ENCODE peak calls at places on chromosomes 1 and 21, in six cellular contexts. One of them, this sample, is unnamed.

GRCh38 chr1:24888971-24889670 is 41.0 kb downstream of the RUNX3 start:
- DNase-seq in endothelial cell of umbilical vein: no peak
- DNase-seq in CD8-positive, alpha-beta T cell: no peak
- DNase-seq in tibial artery: peak; percentile 12
- DNase-seq in psoas muscle: no peak
- DNase-seq in transverse colon: no peak
- DNase-seq in this sample: no peak

GRCh38 chr1:202704601-202705000 is 5.7 kb downstream of the SYT2 start:
- DNase-seq in tibial artery: no peak
- DNase-seq in endothelial cell of umbilical vein: no peak
- DNase-seq in CD8-positive, alpha-beta T cell: no peak
- DNase-seq in psoas muscle: no peak
- DNase-seq in transverse colon: no peak
- DNase-seq in this sample: no peak

GRCh38 chr21:15064576-15065380 is at the start of gene NRIP1:
- DNase-seq in CD8-positive, alpha-beta T cell: peak; percentile 74
- DNase-seq in psoas muscle: peak; percentile 92
- DNase-seq in transverse colon: peak; percentile 93
- DNase-seq in tibial artery: peak; percentile 94
- DNase-seq in endothelial cell of umbilical vein: peak; percentile 92
- DNase-seq in this sample: peak; percentile 86

GRCh38 chr1:162349635-162350330 is 26.9 kb downstream of the SPATA46 start:
- DNase-seq in CD8-positive, alpha-beta T cell: no peak
- DNase-seq in tibial artery: no peak
- DNase-seq in transverse colon: no peak
- DNase-seq in endothelial cell of umbilical vein: peak; percentile 95
- DNase-seq in psoas muscle: no peak
- DNase-seq in this sample: no peak

GRCh38 chr1:160101037-160101716 is 2.8 kb upstream of the IGSF8 start:
- DNase-seq in endothelial cell of umbilical vein: peak; percentile 54
- DNase-seq in transverse colon: peak; percentile 78
- DNase-seq in tibial artery: peak; percentile 92
- DNase-seq in psoas muscle: peak; percentile 80
- DNase-seq in CD8-positive, alpha-beta T cell: peak; percentile 49
- DNase-seq in this sample: peak; percentile 85

GRCh38 chr21:17146426-17146825 is 366.4 kb upstream of the CXADR start:
- DNase-seq in tibial artery: no peak
- DNase-seq in psoas muscle: no peak
- DNase-seq in endothelial cell of umbilical vein: no peak
- DNase-seq in transverse colon: no peak
- DNase-seq in CD8-positive, alpha-beta T cell: no peak
- DNase-seq in this sample: no peak

GRCh38 chr1:183234660-183235476 is 48.8 kb downstream of the LAMC2 start:
- DNase-seq in transverse colon: peak; percentile 33
- DNase-seq in endothelial cell of umbilical vein: peak; percentile 98
- DNase-seq in CD8-positive, alpha-beta T cell: no peak
- DNase-seq in tibial artery: peak; percentile 90
- DNase-seq in psoas muscle: peak; percentile 62
- DNase-seq in this sample: no peak

GRCh38 chr21:42025392-42026071 is 15.4 kb upstream of the ZBTB21 start:
- DNase-seq in transverse colon: no peak
- DNase-seq in tibial artery: peak; percentile 33
- DNase-seq in endothelial cell of umbilical vein: no peak
- DNase-seq in CD8-positive, alpha-beta T cell: no peak
- DNase-seq in psoas muscle: no peak
- DNase-seq in this sample: no peak

GRCh38 chr21:31182231-31183129 is 144.2 kb upstream of the KRTAP19-8 start:
- DNase-seq in CD8-positive, alpha-beta T cell: peak; percentile 42
- DNase-seq in transverse colon: no peak
- DNase-seq in endothelial cell of umbilical vein: no peak
- DNase-seq in tibial artery: no peak
- DNase-seq in psoas muscle: no peak
- DNase-seq in this sample: peak; percentile 70

GRCh38 chr1:1966086-1966740 is 37.4 kb downstream of the CFAP74 start:
- DNase-seq in transverse colon: no peak
- DNase-seq in psoas muscle: no peak
- DNase-seq in CD8-positive, alpha-beta T cell: no peak
- DNase-seq in tibial artery: no peak
- DNase-seq in endothelial cell of umbilical vein: no peak
- DNase-seq in this sample: no peak

GRCh38 chr1:174874337-174875053 is 125.3 kb upstream of the CACYBP start:
- DNase-seq in transverse colon: peak; percentile 41
- DNase-seq in tibial artery: no peak
- DNase-seq in CD8-positive, alpha-beta T cell: no peak
- DNase-seq in endothelial cell of umbilical vein: no peak
- DNase-seq in psoas muscle: no peak
- DNase-seq in this sample: no peak

GRCh38 chr1:228010921-228011320 is 4.1 kb downstream of the WNT3A start:
- DNase-seq in tibial artery: no peak
- DNase-seq in psoas muscle: no peak
- DNase-seq in endothelial cell of umbilical vein: no peak
- DNase-seq in transverse colon: no peak
- DNase-seq in CD8-positive, alpha-beta T cell: no peak
- DNase-seq in this sample: no peak

GRCh38 chr1:151222130-151222529 is 23.8 kb downstream of the PIP5K1A start:
- DNase-seq in transverse colon: no peak
- DNase-seq in endothelial cell of umbilical vein: no peak
- DNase-seq in tibial artery: peak; percentile 19
- DNase-seq in CD8-positive, alpha-beta T cell: no peak
- DNase-seq in psoas muscle: no peak
- DNase-seq in this sample: no peak

GRCh38 chr21:33401617-33401967 is 1.6 kb upstream of the IFNGR2 start:
- DNase-seq in tibial artery: no peak
- DNase-seq in psoas muscle: no peak
- DNase-seq in transverse colon: no peak
- DNase-seq in CD8-positive, alpha-beta T cell: no peak
- DNase-seq in endothelial cell of umbilical vein: no peak
- DNase-seq in this sample: no peak

GRCh38 chr1:228695015-228695955 is 40.0 kb upstream of the RHOU start:
- DNase-seq in psoas muscle: no peak
- DNase-seq in transverse colon: no peak
- DNase-seq in endothelial cell of umbilical vein: no peak
- DNase-seq in CD8-positive, alpha-beta T cell: no peak
- DNase-seq in tibial artery: no peak
- DNase-seq in this sample: no peak

GRCh38 chr1:115705085-115706008 is 63.2 kb downstream of the CASQ2 start:
- DNase-seq in CD8-positive, alpha-beta T cell: no peak
- DNase-seq in transverse colon: no peak
- DNase-seq in psoas muscle: no peak
- DNase-seq in tibial artery: no peak
- DNase-seq in endothelial cell of umbilical vein: no peak
- DNase-seq in this sample: no peak

GRCh38 chr1:87928623-87929022 is 599.9 kb downstream of the LMO4 start:
- DNase-seq in CD8-positive, alpha-beta T cell: no peak
- DNase-seq in transverse colon: no peak
- DNase-seq in endothelial cell of umbilical vein: no peak
- DNase-seq in psoas muscle: no peak
- DNase-seq in tibial artery: no peak
- DNase-seq in this sample: no peak

GRCh38 chr1:67909776-67910175 is 76.5 kb upstream of the GNG12 start:
- DNase-seq in psoas muscle: no peak
- DNase-seq in transverse colon: no peak
- DNase-seq in tibial artery: no peak
- DNase-seq in endothelial cell of umbilical vein: no peak
- DNase-seq in CD8-positive, alpha-beta T cell: no peak
- DNase-seq in this sample: no peak

GRCh38 chr1:174680101-174680500 is 232.3 kb downstream of the GPR52 start:
- DNase-seq in transverse colon: no peak
- DNase-seq in endothelial cell of umbilical vein: no peak
- DNase-seq in tibial artery: no peak
- DNase-seq in psoas muscle: no peak
- DNase-seq in CD8-positive, alpha-beta T cell: no peak
- DNase-seq in this sample: no peak

DNA sequence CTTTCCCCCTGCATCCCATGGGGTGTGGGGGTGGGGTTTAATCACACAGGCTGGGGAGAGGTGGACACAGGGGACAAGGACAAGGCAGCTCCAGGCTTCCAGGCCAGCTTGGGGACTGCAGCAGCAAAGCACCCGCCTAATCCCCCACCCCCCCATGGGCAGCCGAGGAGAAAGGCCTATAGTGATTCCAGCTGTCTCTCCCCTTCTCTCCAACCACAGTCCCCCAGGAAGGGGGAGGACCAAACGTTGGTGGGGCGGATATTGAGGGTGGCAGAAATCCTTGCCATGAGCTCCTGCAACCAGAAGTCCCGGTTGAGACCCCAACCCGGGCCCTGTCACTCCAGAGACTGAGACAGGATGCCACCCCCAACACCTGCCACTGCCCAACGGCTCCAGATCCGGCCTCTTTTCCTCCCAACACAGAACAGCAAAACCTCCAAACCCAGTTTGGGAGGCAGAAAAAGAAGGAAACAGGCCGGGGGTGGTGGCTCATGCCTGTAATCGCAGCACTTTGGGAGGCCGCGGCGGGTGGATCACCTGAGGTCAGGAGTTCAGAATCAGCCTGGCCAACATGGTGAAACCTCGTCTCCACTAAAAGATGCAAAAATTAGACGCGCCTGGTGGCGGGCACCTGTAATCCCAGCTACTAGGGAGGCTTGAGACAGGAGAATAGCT is 1.7 kb downstream of the EPHA2 start:
- DNase-seq in psoas muscle: no peak
- DNase-seq in endothelial cell of umbilical vein: no peak
- DNase-seq in transverse colon: no peak
- DNase-seq in tibial artery: no peak
- DNase-seq in CD8-positive, alpha-beta T cell: no peak
- DNase-seq in this sample: no peak
- H3K4me3 ChIP-seq in psoas muscle: peak overlapping the region; percentile 77
- H3K4me3 ChIP-seq in endothelial cell of umbilical vein: peak overlapping the region; percentile 87
- H3K4me3 ChIP-seq in transverse colon: peak overlapping the region; percentile 87
- H3K4me3 ChIP-seq in tibial artery: peak overlapping the region; percentile 71
- H3K4me3 ChIP-seq in CD8-positive, alpha-beta T cell: no peak overlapping the region
- H3K4me3 ChIP-seq in this sample: peak overlapping the region; percentile 51

DNA sequence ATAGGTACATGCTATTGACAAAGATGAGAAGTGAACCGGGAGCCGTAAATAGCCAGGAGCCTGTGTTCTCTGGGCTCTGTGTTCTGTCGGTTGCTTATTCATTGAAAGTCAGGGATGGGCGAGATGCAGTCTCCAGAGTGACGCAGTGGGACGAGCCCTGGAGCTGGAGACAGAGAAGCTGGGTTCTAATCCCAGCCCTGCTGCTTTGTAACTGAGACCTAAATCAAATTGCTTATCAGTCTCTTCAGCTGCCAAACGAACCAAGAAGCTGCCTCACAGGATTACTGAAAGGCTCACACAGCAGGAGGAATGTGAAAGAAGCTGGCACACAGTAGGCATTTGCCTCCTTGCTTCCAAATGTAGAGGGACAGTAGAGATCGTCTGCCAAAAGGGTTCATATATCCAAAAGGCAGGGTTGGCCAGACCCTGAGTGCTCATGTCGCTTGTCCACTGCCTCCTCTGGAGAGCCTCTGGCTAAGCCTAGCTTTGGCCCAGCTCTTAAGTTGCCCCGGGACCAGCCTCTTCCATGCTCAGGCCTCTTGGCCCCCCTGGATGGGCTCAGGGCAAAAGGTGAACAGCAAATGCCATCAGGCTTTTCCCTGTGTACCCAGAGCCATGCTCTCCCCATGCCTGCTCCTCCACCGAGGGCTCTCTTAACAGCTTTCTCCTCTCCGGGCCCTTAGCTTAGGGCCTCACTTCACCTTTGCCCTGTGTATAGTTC is 134.2 kb upstream of the IPO9 start:
- DNase-seq in CD8-positive, alpha-beta T cell: no peak
- DNase-seq in transverse colon: no peak
- DNase-seq in psoas muscle: no peak
- DNase-seq in tibial artery: no peak
- DNase-seq in endothelial cell of umbilical vein: no peak
- DNase-seq in this sample: no peak
- H3K27ac ChIP-seq in CD8-positive, alpha-beta T cell: no peak overlapping the region
- H3K27ac ChIP-seq in transverse colon: no peak overlapping the region
- H3K27ac ChIP-seq in psoas muscle: no peak overlapping the region
- H3K27ac ChIP-seq in tibial artery: no peak overlapping the region
- H3K27ac ChIP-seq in endothelial cell of umbilical vein: no peak overlapping the region
- H3K27ac ChIP-seq in this sample: no peak overlapping the region

GRCh38 chr1:200625381-200625824 is 4.9 kb upstream of the KIF14 start:
- DNase-seq in transverse colon: no peak
- DNase-seq in tibial artery: no peak
- DNase-seq in CD8-positive, alpha-beta T cell: no peak
- DNase-seq in psoas muscle: no peak
- DNase-seq in endothelial cell of umbilical vein: no peak
- DNase-seq in this sample: no peak
- H3K4me1 ChIP-seq in transverse colon: peaks cover 18% of the 10 kb centered on the region
- H3K4me1 ChIP-seq in tibial artery: no peaks in the 10 kb centered on the region
- H3K4me1 ChIP-seq in CD8-positive, alpha-beta T cell: peaks cover 23% of the 10 kb centered on the region
- H3K4me1 ChIP-seq in psoas muscle: peaks cover 11% of the 10 kb centered on the region
- H3K4me1 ChIP-seq in endothelial cell of umbilical vein: peaks cover 8% of the 10 kb centered on the region
- H3K4me1 ChIP-seq in this sample: peaks cover 15% of the 10 kb centered on the region

GRCh38 chr1:27153549-27153886 is 1.4 kb downstream of the SLC9A1 start:
- DNase-seq in CD8-positive, alpha-beta T cell: no peak
- DNase-seq in endothelial cell of umbilical vein: no peak
- DNase-seq in psoas muscle: no peak
- DNase-seq in tibial artery: peak; percentile 68
- DNase-seq in transverse colon: peak; percentile 47
- DNase-seq in this sample: no peak
- H3K4me3 ChIP-seq in CD8-positive, alpha-beta T cell: peak overlapping the region; percentile 83
- H3K4me3 ChIP-seq in endothelial cell of umbilical vein: no peak overlapping the region
- H3K4me3 ChIP-seq in psoas muscle: peak overlapping the region; percentile 78
- H3K4me3 ChIP-seq in tibial artery: peak overlapping the region; percentile 61
- H3K4me3 ChIP-seq in transverse colon: peak overlapping the region; percentile 20
- H3K4me3 ChIP-seq in this sample: peak overlapping the region; percentile 40

This sample was measured in naive thymus-derived CD4-positive, alpha-beta T cell.